ENCODE peak calls at places on chromosomes 7 and 10, in six cellular contexts. R, W, M, D, K and P are unnamed samples.

GRCh38 chr7:135285547-135285946 is 51.9 kb downstream of the STRA8 start:
- DNase-seq in R (no peak), W (no peak), M (no peak), D (no peak), K (no peak), P (no peak)

GRCh38 chr7:2834748-2835441 is 9.2 kb downstream of the GNA12 start:
- DNase-seq in R (no peak), W (no peak), M (no peak), D (no peak), K (no peak), P (no peak)

GRCh38 chr10:123997486-123998196 is 95.8 kb downstream of the CHST15 start:
- DNase-seq in R (peak; percentile 77), W (peak; percentile 87), M (no peak), D (no peak), K (peak; percentile 33), P (peak; percentile 57)

GRCh38 chr7:157010588-157011332 is at the start of gene MNX1:
- DNase-seq in R (peak; percentile 70), W (no peak), M (peak; percentile 61), D (peak; percentile 79), K (peak; percentile 57), P (peak; percentile 80)

GRCh38 chr10:109114578-109114977 is 808.7 kb downstream of the XPNPEP1 start:
- DNase-seq in R (no peak), W (no peak), M (no peak), D (no peak), K (no peak), P (no peak)

GRCh38 chr7:91772100-91772794 is 108.3 kb downstream of the MTERF1 start:
- DNase-seq in R (no peak), W (no peak), M (peak; percentile 65), D (no peak), K (no peak), P (no peak)

GRCh38 chr7:23285657-23286646 is 13.2 kb upstream of the MALSU1 start:
- DNase-seq in R (no peak), W (no peak), M (no peak), D (peak; percentile 64), K (no peak), P (no peak)

GRCh38 chr10:83023647-83024046 is 1115.7 kb upstream of the GHITM start:
- DNase-seq in R (no peak), W (no peak), M (no peak), D (no peak), K (no peak), P (no peak)

GRCh38 chr7:54664235-54665228 is 94.5 kb downstream of the SEC61G start:
- DNase-seq in R (no peak), W (peak; percentile 2), M (peak; percentile 6), D (peak; percentile 81), K (no peak), P (peak; percentile 75)

DNA sequence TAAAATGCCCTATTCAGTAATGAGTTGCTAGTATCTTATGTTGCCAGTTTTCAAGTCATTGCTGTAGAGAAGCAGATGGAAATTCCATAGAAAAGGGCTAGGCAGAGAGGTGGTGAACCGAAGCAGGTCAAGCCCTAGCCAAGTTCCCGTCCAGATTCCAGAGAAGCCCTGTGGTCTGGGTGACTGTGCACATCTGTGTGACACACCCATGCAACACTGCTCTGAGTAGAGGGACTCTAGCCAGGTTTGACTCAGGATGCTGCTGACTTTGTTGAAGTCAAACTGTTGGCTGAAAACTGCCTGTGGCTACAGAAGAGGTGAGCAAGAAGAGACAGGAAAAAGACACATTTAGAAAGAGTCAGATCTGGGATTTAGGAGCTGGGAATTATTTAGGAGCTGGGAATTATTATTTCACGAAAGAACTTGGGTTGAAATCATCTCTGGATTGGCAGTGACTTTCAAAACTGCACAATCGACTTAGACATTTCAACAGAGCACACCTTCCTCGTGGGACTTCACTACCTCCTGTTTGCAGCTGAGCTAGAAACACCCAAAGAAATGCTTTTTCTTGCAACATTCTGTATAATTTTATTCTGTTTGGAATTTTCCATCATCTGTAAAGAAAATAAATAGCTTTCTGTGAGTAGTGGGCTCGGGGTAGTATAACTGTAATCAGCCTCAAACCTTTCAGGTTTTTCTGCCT is 149.1 kb upstream of the PRKCQ start:
- DNase-seq in R (no peak), W (peak; percentile 82), M (no peak), D (no peak), K (peak; percentile 40), P (peak; percentile 32)
- TF ChIP-seq POLR2A in R (no peak), W (no peak), M (no peak), D (no peak), K (no peak), P (no peak)

GRCh38 chr10:63466168-63466935 is 575 bp upstream of the JMJD1C start:
- DNase-seq in R (no peak), W (peak; percentile 55), M (peak; percentile 64), D (peak; percentile 82), K (peak; percentile 40), P (no peak)

GRCh38 chr10:63467833-63468232 is 2.1 kb upstream of the JMJD1C start:
- DNase-seq in R (no peak), W (peak; percentile 22), M (no peak), D (no peak), K (no peak), P (no peak)

GRCh38 chr10:63462442-63462841 is 3.3 kb downstream of the JMJD1C start:
- DNase-seq in R (no peak), W (no peak), M (no peak), D (no peak), K (no peak), P (no peak)

GRCh38 chr10:63464402-63465292 is 1.1 kb downstream of the JMJD1C start:
- DNase-seq in R (no peak), W (peak; percentile 26), M (no peak), D (peak; percentile 63), K (no peak), P (no peak)

GRCh38 chr10:63465293-63466167 is at the start of gene JMJD1C:
- DNase-seq in R (peak; percentile 83), W (peak; percentile 84), M (peak; percentile 75), D (peak; percentile 82), K (peak; percentile 78), P (peak; percentile 67)
- TF ChIP-seq POLR2A in R (no peak), W (peak; percentile 89), M (peak; percentile 79), D (no peak), K (peak; percentile 82), P (peak; percentile 63)

GRCh38 chr7:32957326-32958045 is at the start of gene FKBP9:
- DNase-seq in R (peak; percentile 91), W (peak; percentile 79), M (peak; percentile 85), D (peak; percentile 86), K (peak; percentile 68), P (peak; percentile 99)
- TF ChIP-seq POLR2A in R (no peak), W (peak; percentile 38), M (peak; percentile 66), D (no peak), K (peak; percentile 59), P (peak; percentile 97)

GRCh38 chr7:24979863-24980694 is at the start of gene OSBPL3:
- DNase-seq in R (peak; percentile 97), W (peak; percentile 95), M (peak; percentile 95), D (peak; percentile 96), K (peak; percentile 90), P (peak; percentile 97)
- TF ChIP-seq POLR2A in R (no peak), W (peak; percentile 79), M (peak; percentile 63), D (no peak), K (peak; percentile 86), P (peak; percentile 74)

DNA sequence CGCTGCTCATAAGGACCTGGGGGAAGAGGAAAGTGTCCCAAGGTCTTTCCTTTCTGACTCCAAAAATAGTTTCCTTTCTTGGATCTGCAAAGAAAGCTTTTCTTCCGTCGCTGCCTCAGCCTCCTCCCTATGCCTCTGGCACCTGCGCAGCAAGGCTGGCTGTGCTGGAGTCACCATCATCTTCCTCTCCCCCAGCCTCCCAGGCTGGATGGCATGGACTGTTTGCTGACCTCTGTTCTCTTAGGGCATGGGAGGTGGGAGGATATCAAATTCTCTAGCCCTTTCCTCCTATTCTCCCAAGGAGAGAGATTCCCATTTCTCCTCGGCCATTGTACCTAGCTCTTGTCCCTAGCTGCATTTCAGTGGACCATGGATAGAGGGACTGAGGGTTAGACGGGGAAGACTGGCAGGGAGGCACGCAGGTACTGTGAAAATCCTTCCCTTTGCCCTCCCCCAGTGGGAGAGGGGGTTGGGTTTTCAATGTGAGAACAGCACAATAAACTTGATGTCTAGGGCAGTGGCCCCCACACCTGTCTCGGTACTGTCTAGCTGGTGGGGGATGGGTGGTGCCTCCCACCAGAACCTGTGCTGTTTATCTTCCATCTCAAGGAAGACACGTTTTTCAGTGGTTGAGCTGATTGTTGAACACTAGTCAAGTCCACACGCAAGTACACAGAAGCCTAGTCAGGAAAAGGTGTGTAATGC is 2.6 kb downstream of the PPP1R35 start:
- DNase-seq in R (no peak), W (no peak), M (no peak), D (no peak), K (no peak), P (no peak)
- TF ChIP-seq POLR2A in R (no peak), W (no peak), M (no peak), D (no peak), K (no peak), P (no peak)

GRCh38 chr10:3045471-3046209 is 21.7 kb upstream of the PFKP start:
- DNase-seq in R (no peak), W (peak; percentile 85), M (no peak), D (peak; percentile 50), K (peak; percentile 31), P (peak; percentile 81)
- TF ChIP-seq POLR2A in R (no peak), W (peak; percentile 33), M (no peak), D (no peak), K (no peak), P (peak; percentile 22)

DNA sequence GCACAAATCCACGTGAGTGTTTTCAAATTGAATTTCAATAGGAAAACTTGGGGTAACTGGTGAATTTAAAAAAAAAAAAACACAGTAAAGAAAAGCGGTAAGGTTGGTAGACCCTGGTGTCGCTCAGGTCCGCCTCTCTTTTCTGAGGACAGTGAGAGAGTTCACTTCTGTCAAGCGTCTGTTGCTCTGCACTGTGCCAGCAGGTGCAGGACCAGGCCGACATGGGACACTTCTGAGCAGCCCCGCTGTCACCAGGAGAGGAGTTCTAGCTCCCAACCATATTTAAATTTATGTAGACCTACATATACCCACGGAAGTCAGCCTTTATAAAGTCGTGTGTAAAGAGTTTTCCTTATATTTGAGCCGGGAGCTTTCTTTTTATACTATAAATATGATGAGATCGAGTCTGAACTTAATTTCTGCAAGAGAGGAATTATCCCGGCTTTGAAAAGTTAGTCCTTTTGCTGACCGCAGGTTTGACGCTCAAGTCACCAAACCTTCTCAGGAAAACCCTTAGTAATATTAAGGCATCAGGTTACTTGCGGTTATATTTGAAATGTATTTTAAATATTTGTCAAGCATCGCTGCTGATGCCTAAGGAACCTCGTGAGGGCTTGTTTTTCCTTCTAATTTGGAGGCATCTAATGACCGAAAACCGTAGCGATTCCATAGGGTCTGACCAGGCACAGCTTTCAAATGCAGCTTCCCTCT is 550 bp downstream of the IKZF1 start:
- DNase-seq in R (no peak), W (no peak), M (no peak), D (no peak), K (no peak), P (no peak)
- TF ChIP-seq POLR2A in R (no peak), W (no peak), M (no peak), D (no peak), K (no peak), P (no peak)

GRCh38 chr7:6730343-6730633 is 23.5 kb upstream of the ZNF12 start:
- DNase-seq in R (no peak), W (peak; percentile 33), M (no peak), D (peak; percentile 83), K (no peak), P (no peak)

GRCh38 chr7:6725003-6725402 is 18.3 kb upstream of the ZNF12 start:
- DNase-seq in R (no peak), W (no peak), M (no peak), D (no peak), K (no peak), P (no peak)

GRCh38 chr7:6729492-6730342 is 23.0 kb upstream of the ZNF12 start:
- DNase-seq in R (peak; percentile 94), W (peak; percentile 90), M (peak; percentile 86), D (peak; percentile 95), K (peak; percentile 92), P (peak; percentile 93)
- TF ChIP-seq POLR2A in R (no peak), W (peak; percentile 70), M (peak; percentile 56), D (no peak), K (peak; percentile 36), P (peak; percentile 97)